ENCODE peak calls at places on chromosomes 3 and 15, in five cellular contexts. One of them, this sample, is unnamed.

GRCh38 chr15:92097473-92098178 is 244.1 kb downstream of the SLCO3A1 start:
- DNase-seq in astrocyte: no peak
- DNase-seq in aorta: no peak
- DNase-seq in NCI-H345: peak
- DNase-seq in HFFc6: peak
- DNase-seq in this sample: peak

GRCh38 chr3:13240928-13241618 is 167.8 kb upstream of the IQSEC1 start:
- DNase-seq in astrocyte: no peak
- DNase-seq in aorta: no peak
- DNase-seq in NCI-H345: no peak
- DNase-seq in HFFc6: no peak
- DNase-seq in this sample: no peak

GRCh38 chr3:150216041-150216811 is 191.9 kb upstream of the TSC22D2 start:
- DNase-seq in astrocyte: peak
- DNase-seq in aorta: peak
- DNase-seq in NCI-H345: peak
- DNase-seq in HFFc6: no peak
- DNase-seq in this sample: no peak

GRCh38 chr3:55267206-55267930 is 219.7 kb downstream of the WNT5A start:
- DNase-seq in astrocyte: peak
- DNase-seq in aorta: no peak
- DNase-seq in NCI-H345: no peak
- DNase-seq in HFFc6: peak
- DNase-seq in this sample: no peak

GRCh38 chr3:173892547-173892946 is 495.0 kb downstream of the NLGN1 start:
- DNase-seq in astrocyte: peak
- DNase-seq in aorta: no peak
- DNase-seq in NCI-H345: no peak
- DNase-seq in HFFc6: peak
- DNase-seq in this sample: no peak

GRCh38 chr15:36407647-36408046 is 171.8 kb upstream of the CDIN1 start:
- DNase-seq in astrocyte: peak
- DNase-seq in aorta: no peak
- DNase-seq in NCI-H345: no peak
- DNase-seq in HFFc6: peak
- DNase-seq in this sample: peak

GRCh38 chr15:64970696-64971095 is 19.0 kb downstream of the SPG21 start:
- DNase-seq in astrocyte: no peak
- DNase-seq in aorta: peak
- DNase-seq in NCI-H345: no peak
- DNase-seq in HFFc6: no peak
- DNase-seq in this sample: no peak

GRCh38 chr15:25439456-25439836 is 622 bp upstream of the UBE3A start:
- DNase-seq in astrocyte: peak
- DNase-seq in aorta: no peak
- DNase-seq in NCI-H345: no peak
- DNase-seq in HFFc6: no peak
- DNase-seq in this sample: no peak

GRCh38 chr3:20056727-20057611 is 16.7 kb downstream of the KAT2B start:
- DNase-seq in astrocyte: peak
- DNase-seq in aorta: no peak
- DNase-seq in NCI-H345: no peak
- DNase-seq in HFFc6: peak
- DNase-seq in this sample: peak

GRCh38 chr15:85757073-85757938 is 37.4 kb downstream of the KLHL25 start:
- DNase-seq in astrocyte: no peak
- DNase-seq in aorta: no peak
- DNase-seq in NCI-H345: no peak
- DNase-seq in HFFc6: no peak
- DNase-seq in this sample: no peak

GRCh38 chr3:72560857-72561675 is 287.2 kb downstream of the SHQ1 start:
- DNase-seq in astrocyte: no peak
- DNase-seq in aorta: no peak
- DNase-seq in NCI-H345: no peak
- DNase-seq in HFFc6: no peak
- DNase-seq in this sample: no peak

GRCh38 chr3:181629701-181630100 is 82.0 kb upstream of the SOX2 start:
- DNase-seq in astrocyte: no peak
- DNase-seq in aorta: no peak
- DNase-seq in NCI-H345: no peak
- DNase-seq in HFFc6: no peak
- DNase-seq in this sample: no peak

GRCh38 chr3:124088801-124089200 is 96.9 kb upstream of the ROPN1 start:
- DNase-seq in astrocyte: no peak
- DNase-seq in aorta: no peak
- DNase-seq in NCI-H345: no peak
- DNase-seq in HFFc6: no peak
- DNase-seq in this sample: no peak

GRCh38 chr3:182912476-182912875 is 67.9 kb downstream of the DCUN1D1 start:
- DNase-seq in astrocyte: no peak
- DNase-seq in aorta: no peak
- DNase-seq in NCI-H345: no peak
- DNase-seq in HFFc6: no peak
- DNase-seq in this sample: no peak

GRCh38 chr3:183555541-183556081 is at the start of gene KLHL6:
- DNase-seq in astrocyte: no peak
- DNase-seq in aorta: peak
- DNase-seq in NCI-H345: no peak
- DNase-seq in HFFc6: no peak
- DNase-seq in this sample: peak

GRCh38 chr3:133361435-133361834 is 38.4 kb upstream of the BFSP2 start:
- DNase-seq in astrocyte: no peak
- DNase-seq in aorta: no peak
- DNase-seq in NCI-H345: no peak
- DNase-seq in HFFc6: no peak
- DNase-seq in this sample: no peak

GRCh38 chr3:156688849-156689452 is 14.6 kb downstream of the TIPARP start:
- DNase-seq in astrocyte: no peak
- DNase-seq in aorta: no peak
- DNase-seq in NCI-H345: no peak
- DNase-seq in HFFc6: no peak
- DNase-seq in this sample: no peak

GRCh38 chr3:182284793-182285192 is 508.5 kb upstream of the ATP11B start:
- DNase-seq in astrocyte: no peak
- DNase-seq in aorta: no peak
- DNase-seq in NCI-H345: peak
- DNase-seq in HFFc6: no peak
- DNase-seq in this sample: no peak

GRCh38 chr3:126612464-126613205 is 42.3 kb downstream of the TXNRD3 start:
- DNase-seq in astrocyte: no peak
- DNase-seq in aorta: no peak
- DNase-seq in NCI-H345: no peak
- DNase-seq in HFFc6: no peak
- DNase-seq in this sample: no peak

GRCh38 chr3:151925876-151926275 is 52.4 kb downstream of the SUCNR1 start:
- DNase-seq in astrocyte: peak
- DNase-seq in aorta: no peak
- DNase-seq in NCI-H345: no peak
- DNase-seq in HFFc6: peak
- DNase-seq in this sample: no peak

GRCh38 chr3:11810276-11810675 is 36.4 kb downstream of the TAMM41 start:
- DNase-seq in astrocyte: peak
- DNase-seq in aorta: no peak
- DNase-seq in NCI-H345: no peak
- DNase-seq in HFFc6: peak
- DNase-seq in this sample: no peak

GRCh38 chr3:49470714-49471420 is 800 bp downstream of the DAG1 start:
- DNase-seq in astrocyte: no peak
- DNase-seq in aorta: no peak
- DNase-seq in NCI-H345: peak
- DNase-seq in HFFc6: no peak
- DNase-seq in this sample: peak

This sample was measured in left kidney.